ENCODE peak calls at places on chromosomes 6 and 20, in five cellular contexts. G is neural progenitor cell, V is fibroblast of lung, D is dorsolateral prefrontal cortex, O is brain microvascular endothelial cell. F is an unnamed sample.

GRCh38 chr6:166478782-166479592 is 96.2 kb upstream of the MPC1 start:
- DNase-seq in V (no peak), O (no peak), G (no peak), D (peak), F (no peak)

GRCh38 chr20:39195495-39196129 is 233.5 kb downstream of the DHX35 start:
- DNase-seq in D (no peak), O (no peak), V (no peak), G (peak), F (no peak)

GRCh38 chr6:149473080-149474052 is 11.4 kb downstream of the ZC3H12D start:
- DNase-seq in O (no peak), D (no peak), V (peak), G (peak), F (no peak)

GRCh38 chr6:52293067-52293466 is 8.5 kb upstream of the MCM3 start:
- DNase-seq in V (no peak), G (no peak), O (no peak), D (no peak), F (no peak)

GRCh38 chr6:111925296-111925695 is 52.0 kb upstream of the FYN start:
- DNase-seq in V (peak), D (no peak), O (peak), G (no peak), F (no peak)

GRCh38 chr6:110364364-110364763 is 6.2 kb upstream of the METTL24 start:
- DNase-seq in O (no peak), V (no peak), D (no peak), G (no peak), F (no peak)

GRCh38 chr6:38352636-38353035 is 287.1 kb downstream of the BTBD9 start:
- DNase-seq in G (no peak), O (peak), D (no peak), V (peak), F (no peak)

GRCh38 chr6:11066505-11067347 is 22.6 kb upstream of the ELOVL2 start:
- DNase-seq in G (no peak), D (no peak), V (no peak), O (no peak), F (no peak)

GRCh38 chr6:168937061-168937460 is 316.6 kb downstream of the THBS2 start:
- DNase-seq in O (no peak), V (peak), D (no peak), G (no peak), F (no peak)

GRCh38 chr6:84346372-84346771 is 118.9 kb upstream of the CEP162 start:
- DNase-seq in V (no peak), G (no peak), O (no peak), D (no peak), F (no peak)

GRCh38 chr20:34541917-34542316 is 16.6 kb upstream of the MAP1LC3A start:
- DNase-seq in D (no peak), G (no peak), O (no peak), V (no peak), F (no peak)

GRCh38 chr6:27312146-27312949 is at the start of gene POM121L2:
- DNase-seq in V (peak), G (peak), O (peak), D (no peak), F (peak)

GRCh38 chr20:32789896-32790750 is 27.9 kb downstream of the DNMT3B start:
- DNase-seq in G (peak), V (peak), D (peak), O (peak), F (no peak)

DNA sequence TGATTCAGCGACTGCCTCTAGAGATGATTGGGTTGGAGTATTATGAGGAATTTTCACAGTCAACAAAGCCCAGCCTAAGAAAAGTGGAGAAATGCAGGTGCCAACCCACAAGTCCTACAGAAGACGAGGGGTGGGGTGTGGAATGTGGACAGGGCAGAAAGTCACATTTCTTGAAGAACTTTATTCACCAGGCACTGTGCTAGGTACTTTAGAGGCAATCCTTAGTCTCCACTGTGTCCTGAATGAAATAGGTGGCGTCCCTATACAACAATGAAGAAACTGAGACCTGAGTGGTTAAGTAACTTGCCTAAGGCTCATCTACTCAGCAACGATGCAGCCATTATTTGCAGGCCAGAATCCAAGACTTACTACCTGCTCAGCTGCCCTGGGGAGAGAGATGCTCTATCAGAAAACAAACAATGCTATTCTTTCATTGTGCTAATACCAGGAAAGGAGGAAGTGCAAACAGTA is 106.3 kb downstream of the RNF144B start:
- DNase-seq in G (no peak), D (no peak), V (no peak), O (no peak), F (no peak)
- H3K4me3 ChIP-seq in G (no peak), D (no peak), V (no peak), O (no peak), F (no peak)

DNA sequence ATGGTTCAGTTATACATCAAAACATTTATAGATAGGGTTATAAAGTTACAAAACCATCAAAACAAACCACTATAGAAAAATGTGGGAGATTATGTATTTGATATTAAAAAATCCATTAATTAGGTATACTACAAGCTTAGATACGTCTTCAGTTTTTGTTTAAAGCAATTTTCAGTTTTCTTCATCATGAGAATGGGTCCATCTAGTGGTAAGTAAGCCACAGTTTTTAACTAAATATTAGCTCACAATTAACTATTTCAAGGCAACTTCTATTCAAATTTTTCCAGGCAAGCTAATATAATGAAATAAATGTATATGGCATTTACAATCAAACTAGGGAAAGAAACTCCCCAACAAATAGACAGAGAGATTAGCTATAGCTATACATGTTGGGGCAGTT is 44.4 kb downstream of the RNGTT start:
- DNase-seq in G (no peak), O (no peak), D (no peak), V (no peak), F (no peak)
- TF ChIP-seq CTCF in G (peak), O (peak), D (no peak), V (peak), F (no peak)

DNA sequence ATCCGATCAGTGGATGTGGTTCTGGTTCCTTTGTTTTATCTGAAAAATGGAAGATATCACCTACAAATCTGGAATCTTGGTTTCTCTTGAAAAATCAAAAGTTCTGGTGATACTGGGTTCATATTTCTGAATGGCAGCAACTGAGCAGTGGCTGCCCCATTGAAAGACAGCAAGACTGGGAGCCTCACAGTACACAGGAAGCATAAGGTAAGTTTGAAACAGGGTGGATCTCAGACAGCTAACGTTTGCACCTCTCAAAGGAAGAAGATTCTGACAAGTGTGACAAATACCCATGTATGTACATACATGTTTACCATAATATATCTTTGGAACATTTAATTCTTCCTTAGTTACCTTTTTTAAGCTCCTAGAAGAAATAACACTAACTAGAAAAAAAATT is at the start of gene SAMD3:
- DNase-seq in O (no peak), D (no peak), V (no peak), G (no peak), F (no peak)
- H3K4me3 ChIP-seq in O (no peak), D (no peak), V (no peak), G (no peak), F (no peak)

GRCh38 chr6:115690854-115691253 is 369.8 kb downstream of the FRK start:
- DNase-seq in O (no peak), G (no peak), D (no peak), V (no peak), F (no peak)
- TF ChIP-seq CTCF in O (no peak), G (no peak), D (no peak), V (no peak), F (no peak)

DNA sequence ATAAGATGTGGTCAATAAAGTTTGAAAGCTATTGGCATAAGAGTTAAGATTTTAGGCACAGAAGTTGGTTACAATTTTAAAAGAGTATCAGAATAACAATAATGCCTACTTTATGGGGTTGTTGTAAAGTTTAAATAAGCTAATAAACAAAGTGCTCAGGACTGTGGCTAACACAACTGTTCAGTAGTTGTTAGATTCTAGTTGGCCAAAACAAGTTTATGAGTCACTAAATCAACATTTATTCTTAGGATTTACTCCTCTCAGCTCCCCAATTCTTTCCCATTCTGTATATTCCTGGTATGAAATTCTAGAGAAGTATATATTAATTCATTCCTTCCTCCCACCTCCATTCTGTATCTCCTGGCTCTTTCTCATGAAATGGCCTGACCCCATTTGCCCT is 14.5 kb downstream of the RMND1 start:
- DNase-seq in D (no peak), V (peak), G (no peak), O (no peak), F (no peak)
- H3K4me3 ChIP-seq in D (no peak), V (no peak), G (no peak), O (no peak), F (no peak)

GRCh38 chr6:68875403-68875802 is 240.3 kb downstream of the ADGRB3 start:
- DNase-seq in O (no peak), V (no peak), D (no peak), G (no peak), F (no peak)

GRCh38 chr6:68880050-68880449 is 245.0 kb downstream of the ADGRB3 start:
- DNase-seq in G (no peak), O (no peak), V (no peak), D (no peak), F (no peak)

GRCh38 chr6:68873236-68873635 is 238.2 kb downstream of the ADGRB3 start:
- DNase-seq in O (no peak), G (no peak), V (no peak), D (no peak), F (no peak)

GRCh38 chr6:68874747-68875146 is 239.7 kb downstream of the ADGRB3 start:
- DNase-seq in O (no peak), D (no peak), G (no peak), V (no peak), F (no peak)

DNA sequence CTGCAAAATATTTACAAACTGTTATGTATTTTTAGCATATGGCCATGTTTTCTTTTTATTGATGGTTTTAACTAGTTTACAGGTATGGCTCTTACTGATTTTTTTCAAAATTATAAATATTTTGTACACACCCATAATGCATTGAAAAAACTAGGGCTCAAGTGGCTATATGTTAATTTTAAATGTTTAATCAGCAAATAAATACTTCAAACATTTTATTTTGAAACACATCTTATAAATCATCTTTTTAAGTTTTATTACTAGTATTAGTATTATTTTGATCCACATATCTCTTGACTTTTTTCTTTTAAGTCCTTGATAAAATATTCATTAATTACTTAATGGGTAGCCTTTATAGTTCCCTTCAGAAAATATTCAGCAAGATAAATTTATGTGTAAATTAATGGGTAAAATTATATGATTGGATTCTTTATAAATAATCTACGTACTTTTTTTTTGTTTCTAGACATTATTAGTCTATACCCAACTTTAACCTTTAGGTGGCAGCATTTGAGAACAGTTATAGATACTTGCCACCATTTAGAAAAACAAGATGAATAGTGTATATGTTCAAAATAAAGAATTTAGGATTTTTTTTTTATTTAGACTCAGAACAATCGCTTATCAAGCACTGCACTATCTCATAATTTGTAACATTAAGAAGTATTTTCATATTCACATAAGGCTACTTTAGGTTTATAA is 241.9 kb downstream of the ADGRB3 start:
- DNase-seq in G (peak), D (no peak), O (no peak), V (peak), F (peak)
- TF ChIP-seq CTCF in G (peak), D (peak), O (no peak), V (peak), F (peak)

GRCh38 chr6:132304891-132305305 is 96.4 kb downstream of the MOXD1 start:
- DNase-seq in V (no peak), D (no peak), O (no peak), G (no peak), F (no peak)
- H3K4me3 ChIP-seq in V (no peak), D (no peak), O (no peak), G (no peak), F (no peak)

F was measured in GM06990.